ENCODE peak calls at places on chromosomes 1 and 21, in four cellular contexts. One of them, this sample, is unnamed.

GRCh38 chr1:96843196-96843595 is 121.6 kb downstream of the PTBP2 start:
- DNase-seq in DND-41: no peak
- DNase-seq in IMR-90: peak; percentile 57
- DNase-seq in suprapubic skin: no peak
- DNase-seq in this sample: no peak

GRCh38 chr1:230356869-230357778 is 69.0 kb downstream of the PGBD5 start:
- DNase-seq in IMR-90: no peak
- DNase-seq in DND-41: no peak
- DNase-seq in suprapubic skin: no peak
- DNase-seq in this sample: no peak

GRCh38 chr1:26259005-26259404 is 20.9 kb upstream of the SH3BGRL3 start:
- DNase-seq in DND-41: no peak
- DNase-seq in IMR-90: no peak
- DNase-seq in suprapubic skin: no peak
- DNase-seq in this sample: no peak

GRCh38 chr1:202762019-202762418 is 46.2 kb downstream of the KDM5B start:
- DNase-seq in IMR-90: no peak
- DNase-seq in suprapubic skin: no peak
- DNase-seq in DND-41: no peak
- DNase-seq in this sample: no peak

GRCh38 chr1:9084883-9085282 is 15.4 kb upstream of the SLC2A5 start:
- DNase-seq in IMR-90: no peak
- DNase-seq in suprapubic skin: no peak
- DNase-seq in DND-41: no peak
- DNase-seq in this sample: peak; percentile 59

GRCh38 chr1:202254454-202255252 is 61.1 kb downstream of the LGR6 start:
- DNase-seq in IMR-90: peak; percentile 23
- DNase-seq in suprapubic skin: peak; percentile 76
- DNase-seq in DND-41: no peak
- DNase-seq in this sample: peak; percentile 40

GRCh38 chr1:24535021-24535424 is 20.9 kb upstream of the NCMAP start:
- DNase-seq in IMR-90: no peak
- DNase-seq in suprapubic skin: no peak
- DNase-seq in DND-41: peak; percentile 75
- DNase-seq in this sample: peak; percentile 28

GRCh38 chr1:48530727-48531351 is 58.8 kb upstream of the SPATA6 start:
- DNase-seq in DND-41: peak; percentile 60
- DNase-seq in IMR-90: peak; percentile 29
- DNase-seq in suprapubic skin: no peak
- DNase-seq in this sample: peak; percentile 50

GRCh38 chr1:8365661-8366362 is 47.9 kb downstream of the SLC45A1 start:
- DNase-seq in DND-41: no peak
- DNase-seq in IMR-90: no peak
- DNase-seq in suprapubic skin: no peak
- DNase-seq in this sample: no peak

GRCh38 chr1:55313903-55314302 is 98.7 kb upstream of the USP24 start:
- DNase-seq in IMR-90: peak; percentile 38
- DNase-seq in DND-41: no peak
- DNase-seq in suprapubic skin: no peak
- DNase-seq in this sample: no peak

GRCh38 chr1:211247921-211248320 is 11.2 kb upstream of the RCOR3 start:
- DNase-seq in suprapubic skin: no peak
- DNase-seq in IMR-90: no peak
- DNase-seq in DND-41: no peak
- DNase-seq in this sample: no peak

GRCh38 chr1:8825985-8826481 is 8.6 kb upstream of the RERE start:
- DNase-seq in DND-41: no peak
- DNase-seq in IMR-90: peak; percentile 63
- DNase-seq in suprapubic skin: no peak
- DNase-seq in this sample: peak; percentile 94

GRCh38 chr1:36966242-36966641 is 68.1 kb downstream of the GRIK3 start:
- DNase-seq in suprapubic skin: no peak
- DNase-seq in IMR-90: peak; percentile 1
- DNase-seq in DND-41: peak; percentile 57
- DNase-seq in this sample: no peak

GRCh38 chr21:42097860-42098259 is 26.7 kb downstream of the UMODL1 start:
- DNase-seq in DND-41: no peak
- DNase-seq in IMR-90: peak; percentile 99
- DNase-seq in suprapubic skin: no peak
- DNase-seq in this sample: peak; percentile 95

GRCh38 chr1:203644661-203645510 is 18.3 kb downstream of the ATP2B4 start:
- DNase-seq in suprapubic skin: no peak
- DNase-seq in IMR-90: peak; percentile 79
- DNase-seq in DND-41: no peak
- DNase-seq in this sample: peak; percentile 81

GRCh38 chr21:29077651-29078090 is 4.2 kb upstream of the CCT8 start:
- DNase-seq in DND-41: no peak
- DNase-seq in suprapubic skin: no peak
- DNase-seq in IMR-90: peak; percentile 48
- DNase-seq in this sample: no peak

GRCh38 chr1:39755965-39756659 is 15.0 kb downstream of the OXCT2 start:
- DNase-seq in IMR-90: no peak
- DNase-seq in DND-41: no peak
- DNase-seq in suprapubic skin: no peak
- DNase-seq in this sample: no peak

GRCh38 chr1:31069392-31069791 is 3.9 kb upstream of the PUM1 start:
- DNase-seq in DND-41: no peak
- DNase-seq in suprapubic skin: no peak
- DNase-seq in IMR-90: no peak
- DNase-seq in this sample: no peak

GRCh38 chr1:161987303-161987702 is 36.4 kb downstream of the OLFML2B start:
- DNase-seq in DND-41: no peak
- DNase-seq in suprapubic skin: no peak
- DNase-seq in IMR-90: no peak
- DNase-seq in this sample: peak; percentile 29

GRCh38 chr1:176517484-176517883 is 54.5 kb downstream of the PAPPA2 start:
- DNase-seq in IMR-90: no peak
- DNase-seq in DND-41: peak; percentile 65
- DNase-seq in suprapubic skin: no peak
- DNase-seq in this sample: peak; percentile 6

GRCh38 chr1:41277371-41277994 is 35.4 kb upstream of the SCMH1 start:
- DNase-seq in IMR-90: no peak
- DNase-seq in DND-41: no peak
- DNase-seq in suprapubic skin: no peak
- DNase-seq in this sample: no peak

GRCh38 chr1:161737625-161738024 is 12.0 kb upstream of the DUSP12 start:
- DNase-seq in IMR-90: no peak
- DNase-seq in DND-41: no peak
- DNase-seq in suprapubic skin: no peak
- DNase-seq in this sample: no peak

GRCh38 chr1:33560680-33561079 is 88.2 kb downstream of the ZSCAN20 start:
- DNase-seq in DND-41: no peak
- DNase-seq in suprapubic skin: no peak
- DNase-seq in IMR-90: peak; percentile 8
- DNase-seq in this sample: peak; percentile 9

GRCh38 chr1:43525995-43526394 is 4.7 kb upstream of the PTPRF start:
- DNase-seq in suprapubic skin: no peak
- DNase-seq in IMR-90: peak; percentile 67
- DNase-seq in DND-41: no peak
- DNase-seq in this sample: peak; percentile 73

GRCh38 chr1:244963231-244963826 is 99.0 kb upstream of the HNRNPU start:
- DNase-seq in DND-41: no peak
- DNase-seq in suprapubic skin: no peak
- DNase-seq in IMR-90: peak; percentile 4
- DNase-seq in this sample: no peak

GRCh38 chr1:206803221-206803730 is 31.0 kb upstream of the IL10 start:
- DNase-seq in suprapubic skin: no peak
- DNase-seq in IMR-90: no peak
- DNase-seq in DND-41: peak; percentile 74
- DNase-seq in this sample: no peak

GRCh38 chr1:109704173-109704572 is 7.9 kb upstream of the GSTM5 start:
- DNase-seq in DND-41: no peak
- DNase-seq in IMR-90: peak; percentile 0
- DNase-seq in suprapubic skin: no peak
- DNase-seq in this sample: no peak

GRCh38 chr1:213656482-213656881 is 331.3 kb upstream of the PROX1 start:
- DNase-seq in DND-41: no peak
- DNase-seq in suprapubic skin: no peak
- DNase-seq in IMR-90: no peak
- DNase-seq in this sample: no peak

GRCh38 chr1:1004780-1005697 is 5.1 kb upstream of the HES4 start:
- DNase-seq in IMR-90: peak; percentile 66
- DNase-seq in suprapubic skin: peak; percentile 75
- DNase-seq in DND-41: no peak
- DNase-seq in this sample: peak; percentile 50

GRCh38 chr1:45880930-45881329 is 77.5 kb downstream of the MAST2 start:
- DNase-seq in IMR-90: peak; percentile 75
- DNase-seq in DND-41: no peak
- DNase-seq in suprapubic skin: no peak
- DNase-seq in this sample: no peak

GRCh38 chr1:93585059-93585966 is 96.3 kb downstream of the BCAR3 start:
- DNase-seq in suprapubic skin: peak; percentile 90
- DNase-seq in DND-41: no peak
- DNase-seq in IMR-90: no peak
- DNase-seq in this sample: no peak

GRCh38 chr1:11478571-11479374 is at the start of gene DISP3:
- DNase-seq in IMR-90: peak; percentile 34
- DNase-seq in DND-41: peak; percentile 94
- DNase-seq in suprapubic skin: no peak
- DNase-seq in this sample: peak; percentile 73

GRCh38 chr1:223774133-223774811 is 61.9 kb downstream of the CAPN2 start:
- DNase-seq in DND-41: no peak
- DNase-seq in IMR-90: no peak
- DNase-seq in suprapubic skin: no peak
- DNase-seq in this sample: no peak

GRCh38 chr1:153357853-153358690 is at the start of gene S100A9:
- DNase-seq in IMR-90: no peak
- DNase-seq in DND-41: no peak
- DNase-seq in suprapubic skin: peak; percentile 60
- DNase-seq in this sample: no peak
- H3K4me3 ChIP-seq in IMR-90: no peak within 1 kb of the TSS
- H3K4me3 ChIP-seq in DND-41: no peak within 1 kb of the TSS
- H3K4me3 ChIP-seq in suprapubic skin: no peak within 1 kb of the TSS
- H3K4me3 ChIP-seq in this sample: no peak within 1 kb of the TSS

DNA sequence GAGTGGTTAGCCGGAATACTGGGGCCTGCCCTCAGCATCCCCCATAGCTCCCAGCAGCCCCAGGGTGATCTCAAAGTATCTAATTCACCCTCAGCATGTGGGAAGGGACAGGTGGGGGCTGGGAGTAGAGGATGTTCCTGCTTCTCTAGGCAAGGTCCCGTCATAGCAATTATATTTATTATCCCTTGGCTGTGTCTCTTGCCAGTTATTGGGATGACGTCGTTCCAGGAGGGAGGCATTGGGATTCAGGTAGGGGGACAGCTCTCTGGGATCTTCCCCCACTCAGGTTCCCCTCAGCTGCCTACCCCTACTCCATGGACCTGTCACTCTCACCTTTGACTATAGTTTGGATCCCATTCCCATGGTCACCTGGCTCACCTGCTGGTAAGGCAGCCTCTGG is 11.9 kb upstream of the PEAR1 start:
- DNase-seq in DND-41: no peak
- DNase-seq in suprapubic skin: no peak
- DNase-seq in IMR-90: no peak
- DNase-seq in this sample: no peak
- H3K27me3 ChIP-seq in DND-41: peaks cover 24% of the 10 kb centered on the region
- H3K27me3 ChIP-seq in suprapubic skin: peaks cover 50% of the 10 kb centered on the region
- H3K27me3 ChIP-seq in IMR-90: peaks cover 93% of the 10 kb centered on the region
- H3K27me3 ChIP-seq in this sample: no peaks in the 10 kb centered on the region

GRCh38 chr1:27435566-27436203 is 43.3 kb downstream of the GPR3 start:
- DNase-seq in suprapubic skin: no peak
- DNase-seq in IMR-90: no peak
- DNase-seq in DND-41: no peak
- DNase-seq in this sample: no peak

GRCh38 chr1:27430903-27431653 is 38.7 kb downstream of the GPR3 start:
- DNase-seq in suprapubic skin: no peak
- DNase-seq in DND-41: peak; percentile 21
- DNase-seq in IMR-90: peak; percentile 15
- DNase-seq in this sample: no peak

GRCh38 chr1:27438621-27439061 is 46.2 kb downstream of the GPR3 start:
- DNase-seq in IMR-90: no peak
- DNase-seq in DND-41: no peak
- DNase-seq in suprapubic skin: no peak
- DNase-seq in this sample: no peak

GRCh38 chr1:27439150-27439549 is 46.7 kb downstream of the GPR3 start:
- DNase-seq in IMR-90: no peak
- DNase-seq in suprapubic skin: no peak
- DNase-seq in DND-41: no peak
- DNase-seq in this sample: no peak

GRCh38 chr1:27436204-27437159 is 44.1 kb downstream of the GPR3 start:
- DNase-seq in suprapubic skin: no peak
- DNase-seq in DND-41: peak; percentile 24
- DNase-seq in IMR-90: peak; percentile 60
- DNase-seq in this sample: no peak
- H3K4me3 ChIP-seq in suprapubic skin: no peak overlapping the region
- H3K4me3 ChIP-seq in DND-41: no peak overlapping the region
- H3K4me3 ChIP-seq in IMR-90: no peak overlapping the region
- H3K4me3 ChIP-seq in this sample: no peak overlapping the region

GRCh38 chr1:234776875-234777849 is 167.2 kb upstream of the IRF2BP2 start:
- DNase-seq in IMR-90: no peak
- DNase-seq in DND-41: no peak
- DNase-seq in suprapubic skin: peak; percentile 47
- DNase-seq in this sample: no peak
- H3K27me3 ChIP-seq in IMR-90: peaks cover 34% of the 10 kb centered on the region
- H3K27me3 ChIP-seq in DND-41: peaks cover 16% of the 10 kb centered on the region
- H3K27me3 ChIP-seq in suprapubic skin: peaks cover 56% of the 10 kb centered on the region
- H3K27me3 ChIP-seq in this sample: peaks cover 29% of the 10 kb centered on the region

GRCh38 chr21:45209046-45209445 is 78.6 kb downstream of the POFUT2 start:
- DNase-seq in suprapubic skin: no peak
- DNase-seq in IMR-90: peak; percentile 87
- DNase-seq in DND-41: no peak
- DNase-seq in this sample: no peak
- H3K4me3 ChIP-seq in suprapubic skin: no peak overlapping the region
- H3K4me3 ChIP-seq in IMR-90: peak overlapping the region; percentile 15
- H3K4me3 ChIP-seq in DND-41: no peak overlapping the region
- H3K4me3 ChIP-seq in this sample: no peak overlapping the region

GRCh38 chr1:2430592-2430973 is 18.2 kb upstream of the PEX10 start:
- DNase-seq in suprapubic skin: no peak
- DNase-seq in IMR-90: no peak
- DNase-seq in DND-41: no peak
- DNase-seq in this sample: no peak
- H3K27me3 ChIP-seq in suprapubic skin: peaks cover 58% of the 10 kb centered on the region
- H3K27me3 ChIP-seq in IMR-90: peaks cover 47% of the 10 kb centered on the region
- H3K27me3 ChIP-seq in DND-41: no peaks in the 10 kb centered on the region
- H3K27me3 ChIP-seq in this sample: peaks cover 24% of the 10 kb centered on the region

GRCh38 chr1:225361176-225361575 is 66.7 kb downstream of the LBR start:
- DNase-seq in suprapubic skin: no peak
- DNase-seq in IMR-90: no peak
- DNase-seq in DND-41: no peak
- DNase-seq in this sample: no peak

GRCh38 chr1:225364439-225364838 is 63.4 kb downstream of the LBR start:
- DNase-seq in suprapubic skin: no peak
- DNase-seq in DND-41: no peak
- DNase-seq in IMR-90: no peak
- DNase-seq in this sample: no peak

GRCh38 chr1:225366016-225366415 is 61.8 kb downstream of the LBR start:
- DNase-seq in IMR-90: no peak
- DNase-seq in suprapubic skin: no peak
- DNase-seq in DND-41: no peak
- DNase-seq in this sample: no peak

GRCh38 chr1:225360119-225360518 is 67.7 kb downstream of the LBR start:
- DNase-seq in DND-41: no peak
- DNase-seq in suprapubic skin: no peak
- DNase-seq in IMR-90: no peak
- DNase-seq in this sample: no peak

GRCh38 chr1:225362805-225363204 is 65.0 kb downstream of the LBR start:
- DNase-seq in DND-41: no peak
- DNase-seq in IMR-90: no peak
- DNase-seq in suprapubic skin: no peak
- DNase-seq in this sample: no peak
- H3K4me3 ChIP-seq in DND-41: no peak overlapping the region
- H3K4me3 ChIP-seq in IMR-90: no peak overlapping the region
- H3K4me3 ChIP-seq in suprapubic skin: no peak overlapping the region
- H3K4me3 ChIP-seq in this sample: no peak overlapping the region

This sample was measured in MG63.